ENCODE peak calls at places on chromosomes 4 and X, in four cellular contexts. A is HT1080; P is NCI-H510A; Z is stimulated activated CD4-positive, alpha-beta T cell treated with anti-CD3 and anti-CD28 coated beads, Interleukin-1b, Interleukin-23, amount 100 ng/mL, for 1 hour. G is an unnamed sample.

GRCh38 chrX:12790878-12791252 is 347 bp upstream of the PRPS2 start:
- DNase-seq in P (peak; percentile 34), Z (no peak), A (peak; percentile 0), G (no peak)

GRCh38 chrX:65745992-65746391 is 78.5 kb downstream of the MSN start:
- DNase-seq in Z (no peak), A (no peak), P (no peak), G (no peak)

GRCh38 chr4:140943887-140944515 is 187.8 kb upstream of the TBC1D9 start:
- DNase-seq in P (no peak), Z (no peak), A (peak; percentile 18), G (no peak)

GRCh38 chr4:132015321-132015720 is 1133.8 kb upstream of the PCDH10 start:
- DNase-seq in P (no peak), Z (no peak), A (no peak), G (no peak)

GRCh38 chr4:110197421-110198398 is 705 bp downstream of the ELOVL6 start:
- DNase-seq in A (peak; percentile 43), P (peak; percentile 36), Z (peak; percentile 24), G (no peak)

GRCh38 chrX:100928660-100929613 is at the start of gene XKRX:
- DNase-seq in Z (no peak), P (peak; percentile 64), A (no peak), G (peak; percentile 0)

GRCh38 chrX:72030431-72030830 is 101.3 kb downstream of the RTL5 start:
- DNase-seq in Z (no peak), P (no peak), A (no peak), G (no peak)

GRCh38 chrX:37993857-37994619 is 12.3 kb upstream of the SYTL5 start:
- DNase-seq in A (peak; percentile 33), P (peak; percentile 3), Z (no peak), G (no peak)

GRCh38 chr4:6389426-6389825 is 83.0 kb downstream of the PPP2R2C start:
- DNase-seq in Z (no peak), A (no peak), P (no peak), G (no peak)

GRCh38 chr4:151418385-151418784 is 9.4 kb downstream of the FHIP1A start:
- DNase-seq in A (peak; percentile 95), P (no peak), Z (no peak), G (no peak)

GRCh38 chr4:116668190-116668589 is 417.2 kb downstream of the TRAM1L1 start:
- DNase-seq in A (no peak), P (no peak), Z (no peak), G (no peak)

GRCh38 chrX:17654116-17654515 is 83.2 kb upstream of the SCML1 start:
- DNase-seq in Z (no peak), P (no peak), A (no peak), G (no peak)

GRCh38 chr4:151322565-151322964 is 2.8 kb downstream of the SH3D19 start:
- DNase-seq in A (no peak), P (no peak), Z (no peak), G (no peak)

GRCh38 chr4:2249526-2249991 is 7.6 kb upstream of the HAUS3 start:
- DNase-seq in Z (no peak), A (no peak), P (no peak), G (no peak)

GRCh38 chrX:143429021-143429570 is 88.2 kb downstream of the SPANXN3 start:
- DNase-seq in Z (no peak), A (peak; percentile 45), P (no peak), G (no peak)

GRCh38 chrX:134933911-134934310 is 56.9 kb upstream of the SMIM10 start:
- DNase-seq in P (no peak), Z (no peak), A (peak; percentile 1), G (no peak)

GRCh38 chr4:27791640-27792039 is 931.0 kb downstream of the STIM2 start:
- DNase-seq in P (no peak), Z (no peak), A (peak; percentile 80), G (no peak)

GRCh38 chrX:155577682-155578081 is 35.1 kb downstream of the TMLHE start:
- DNase-seq in Z (no peak), P (no peak), A (no peak), G (no peak)

GRCh38 chrX:49276671-49277519 is 7.3 kb downstream of the PPP1R3F start:
- DNase-seq in P (no peak), Z (no peak), A (no peak), G (no peak)

GRCh38 chr4:10108818-10109783 is 7.5 kb downstream of the WDR1 start:
- DNase-seq in P (no peak), A (peak; percentile 51), Z (no peak), G (no peak)

GRCh38 chrX:16445166-16445752 is 204.7 kb upstream of the S100G start:
- DNase-seq in Z (peak; percentile 10), P (no peak), A (peak; percentile 11), G (no peak)

GRCh38 chr4:152479428-152480026 is 56.4 kb downstream of the FBXW7 start:
- DNase-seq in Z (no peak), A (peak; percentile 18), P (no peak), G (no peak)

GRCh38 chr4:3679071-3679825 is 86.9 kb upstream of the ADRA2C start:
- DNase-seq in P (no peak), A (no peak), Z (no peak), G (no peak)

GRCh38 chrX:40010550-40011364 is 87.0 kb downstream of the BCOR start:
- DNase-seq in P (no peak), Z (no peak), A (no peak), G (no peak)

GRCh38 chrX:20240201-20240600 is 26.5 kb downstream of the RPS6KA3 start:
- DNase-seq in P (no peak), Z (no peak), A (no peak), G (no peak)

GRCh38 chrX:72299891-72300630 is 5.7 kb downstream of the CITED1 start:
- DNase-seq in Z (no peak), A (no peak), P (no peak), G (no peak)

GRCh38 chr4:78167510-78167909 is 110.4 kb downstream of the FRAS1 start:
- DNase-seq in Z (no peak), P (no peak), A (peak; percentile 32), G (no peak)

GRCh38 chr4:24642941-24643628 is 58.7 kb upstream of the DHX15 start:
- DNase-seq in Z (no peak), P (no peak), A (peak; percentile 30), G (no peak)

GRCh38 chr4:151882072-151882803 is 121.4 kb upstream of the GATB start:
- DNase-seq in A (no peak), P (no peak), Z (no peak), G (no peak)

GRCh38 chrX:151828434-151829080 is 84.1 kb upstream of the MAGEA4 start:
- DNase-seq in P (no peak), Z (no peak), A (no peak), G (no peak)

GRCh38 chr4:107349732-107350131 is 313.6 kb upstream of the DKK2 start:
- DNase-seq in Z (no peak), P (no peak), A (no peak), G (no peak)

G was measured in SHP77.